ENCODE peak calls at places on chromosomes 1 and 21, in eight cellular contexts. R is uterus, D is Karpas-422, I is lung, X is aorta, M is left lung, L is right lobe of liver, A is H9. E is an unnamed sample.

GRCh38 chr1:185652348-185652747 is 81.8 kb upstream of the HMCN1 start:
- DNase-seq in D (peak; percentile 68), I (no peak), X (no peak), M (no peak), L (no peak), R (no peak), A (no peak), E (no peak)

GRCh38 chr1:151832318-151832984 is 849 bp upstream of the RORC start:
- DNase-seq in L (peak; percentile 93), X (no peak), R (peak; percentile 33), I (peak; percentile 92), A (no peak), D (no peak), M (peak; percentile 84), E (peak; percentile 98)

GRCh38 chr1:216765346-216766300 is 42.4 kb upstream of the ESRRG start:
- DNase-seq in I (no peak), L (no peak), A (no peak), R (no peak), D (no peak), M (no peak), X (no peak), E (no peak)

GRCh38 chr21:37030864-37031263 is 24.4 kb downstream of the RIPPLY3 start:
- DNase-seq in M (no peak), A (no peak), X (no peak), R (no peak), I (no peak), D (no peak), L (no peak), E (no peak)

GRCh38 chr1:55582078-55582477 is 366.9 kb upstream of the USP24 start:
- DNase-seq in X (no peak), A (no peak), R (no peak), M (no peak), L (no peak), D (no peak), I (no peak), E (no peak)

GRCh38 chr1:151565500-151566189 is 25.5 kb downstream of the TUFT1 start:
- DNase-seq in A (no peak), I (no peak), L (no peak), D (no peak), X (no peak), R (no peak), M (no peak), E (no peak)

GRCh38 chr1:193971595-193971994 is 785.2 kb upstream of the B3GALT2 start:
- DNase-seq in A (no peak), X (no peak), L (no peak), I (no peak), R (no peak), D (no peak), M (no peak), E (no peak)

GRCh38 chr1:2300851-2301606 is 72.9 kb downstream of the SKI start:
- DNase-seq in M (peak; percentile 91), I (peak; percentile 69), X (peak; percentile 97), D (peak; percentile 60), A (no peak), L (peak; percentile 78), R (peak; percentile 71), E (no peak)

GRCh38 chr1:26336477-26337205 is 17.3 kb downstream of the CRYBG2 start:
- DNase-seq in L (peak; percentile 91), M (peak; percentile 88), X (peak; percentile 71), I (peak; percentile 89), D (peak; percentile 91), A (peak; percentile 95), R (peak; percentile 42), E (peak; percentile 96)

GRCh38 chr1:45863117-45863670 is 59.8 kb downstream of the MAST2 start:
- DNase-seq in X (no peak), R (no peak), A (no peak), L (no peak), M (no peak), I (no peak), D (no peak), E (no peak)

GRCh38 chr1:233127157-233127556 is 168.4 kb downstream of the PCNX2 start:
- DNase-seq in L (no peak), R (no peak), M (no peak), I (no peak), X (no peak), A (no peak), D (no peak), E (no peak)

GRCh38 chr1:3693321-3693720 is 41.0 kb downstream of the TP73 start:
- DNase-seq in X (no peak), A (no peak), R (no peak), I (no peak), L (no peak), M (no peak), D (no peak), E (no peak)
- H3K27ac ChIP-seq in X (no peak overlapping the region), A (no peak overlapping the region), R (no peak overlapping the region), I (no peak overlapping the region), L (no peak overlapping the region), M (no peak overlapping the region), D (no peak overlapping the region), E (no peak overlapping the region)

DNA sequence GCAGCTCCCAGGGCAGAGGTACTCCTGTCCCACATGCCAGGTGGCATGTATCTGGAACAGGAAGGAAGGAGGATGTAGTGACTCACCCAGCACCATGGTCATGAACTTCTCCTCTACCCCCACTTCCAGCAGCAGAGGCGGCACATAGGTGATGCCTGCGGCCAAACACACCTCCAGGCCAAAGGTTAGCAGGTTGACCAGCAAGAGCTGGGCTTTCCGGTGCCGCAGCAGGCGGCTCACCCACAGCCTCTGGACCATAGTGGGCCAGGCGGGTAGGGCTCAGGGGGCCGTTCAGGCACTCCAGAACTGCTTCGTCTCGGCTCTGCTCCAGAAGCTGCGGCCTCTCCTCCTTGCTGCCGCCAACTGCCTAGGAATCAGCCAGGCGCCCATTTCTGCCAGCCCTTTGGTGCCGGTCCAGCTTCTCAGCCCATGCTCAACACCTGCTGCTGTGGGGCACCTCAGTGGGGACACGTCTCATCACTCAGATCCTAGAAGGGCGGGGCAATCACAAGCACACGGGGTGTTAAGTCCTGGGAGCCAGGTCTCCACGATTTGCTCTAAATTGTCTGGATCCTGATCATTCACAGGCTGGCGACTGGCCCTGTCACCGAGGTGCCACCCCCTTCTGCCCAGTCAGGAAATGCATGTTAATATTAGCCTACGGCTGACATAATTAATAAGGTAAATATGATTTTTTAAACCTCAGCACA is 15.8 kb downstream of the SLC45A3 start:
- DNase-seq in D (no peak), R (no peak), M (no peak), A (no peak), L (peak; percentile 85), X (no peak), I (no peak), E (no peak)
- H3K4me1 ChIP-seq in D (peaks cover 7% of the 10 kb centered on the region), R (no peaks in the 10 kb centered on the region), M (peaks cover 16% of the 10 kb centered on the region), A (peaks cover 5% of the 10 kb centered on the region), L (peaks cover 45% of the 10 kb centered on the region), X (no peaks in the 10 kb centered on the region), I (no peaks in the 10 kb centered on the region), E (no peaks in the 10 kb centered on the region)

GRCh38 chr1:10539411-10540043 is 64.8 kb downstream of the PEX14 start:
- DNase-seq in L (no peak), R (no peak), A (no peak), M (no peak), X (no peak), D (no peak), I (no peak), E (no peak)
- H3K27ac ChIP-seq in L (no peak overlapping the region), R (peak overlapping the region; percentile 63), A (no peak overlapping the region), M (no peak overlapping the region), X (no peak overlapping the region), D (no peak overlapping the region), I (no peak overlapping the region), E (no peak overlapping the region)

GRCh38 chr1:66352783-66353182 is 181.2 kb upstream of the SGIP1 start:
- DNase-seq in X (no peak), R (no peak), I (no peak), D (no peak), M (no peak), A (no peak), L (no peak), E (no peak)

GRCh38 chr1:66350001-66350547 is 183.9 kb upstream of the SGIP1 start:
- DNase-seq in M (no peak), A (no peak), L (no peak), I (no peak), R (no peak), D (peak; percentile 68), X (peak; percentile 62), E (no peak)

GRCh38 chr1:66351913-66352312 is 182.0 kb upstream of the SGIP1 start:
- DNase-seq in I (no peak), M (no peak), L (no peak), X (no peak), R (no peak), A (no peak), D (no peak), E (no peak)

GRCh38 chr1:66353207-66353606 is 180.7 kb upstream of the SGIP1 start:
- DNase-seq in X (no peak), D (no peak), A (peak; percentile 54), I (no peak), R (no peak), M (no peak), L (no peak), E (no peak)

GRCh38 chr1:66351474-66351873 is 182.5 kb upstream of the SGIP1 start:
- DNase-seq in M (no peak), L (no peak), D (no peak), R (no peak), X (no peak), I (no peak), A (no peak), E (no peak)
- H3K4me1 ChIP-seq in M (peaks cover 74% of the 10 kb centered on the region), L (no peaks in the 10 kb centered on the region), D (peaks cover 82% of the 10 kb centered on the region), R (no peaks in the 10 kb centered on the region), X (no peaks in the 10 kb centered on the region), I (peaks cover 46% of the 10 kb centered on the region), A (peaks cover 20% of the 10 kb centered on the region), E (no peaks in the 10 kb centered on the region)

GRCh38 chr1:40877681-40878080 is 15.5 kb upstream of the CITED4 start:
- DNase-seq in D (no peak), R (peak; percentile 78), I (peak; percentile 39), A (no peak), L (peak; percentile 49), X (peak; percentile 91), M (peak; percentile 54), E (peak; percentile 72)
- H3K27ac ChIP-seq in D (no peak overlapping the region), R (peak overlapping the region; percentile 75), I (peak overlapping the region; percentile 64), A (no peak overlapping the region), L (no peak overlapping the region), X (no peak overlapping the region), M (peak overlapping the region; percentile 13), E (no peak overlapping the region)